ENCODE peak calls at places on chromosome 20, in four cellular contexts. One of them, this sample, is unnamed. For H3K9me3, the result is how much of the 10 kb centered on the place peaks cover.

GRCh38 chr20:5674176-5674660 is 76.0 kb upstream of the SHLD1 start:
- DNase-seq in fibroblast of lung: no peak
- DNase-seq in mammary epithelial cell: peak
- DNase-seq in PC-9: peak
- DNase-seq in this sample: peak

GRCh38 chr20:64038579-64039292 is 2.8 kb downstream of the C20orf204 start:
- DNase-seq in fibroblast of lung: peak
- DNase-seq in mammary epithelial cell: peak
- DNase-seq in PC-9: peak
- DNase-seq in this sample: no peak

GRCh38 chr20:48897298-48898044 is 24.0 kb upstream of the ARFGEF2 start:
- DNase-seq in fibroblast of lung: peak
- DNase-seq in mammary epithelial cell: peak
- DNase-seq in PC-9: peak
- DNase-seq in this sample: no peak

GRCh38 chr20:7195704-7196103 is 428.2 kb downstream of the BMP2 start:
- DNase-seq in fibroblast of lung: peak
- DNase-seq in mammary epithelial cell: peak
- DNase-seq in PC-9: no peak
- DNase-seq in this sample: no peak

GRCh38 chr20:35305682-35306556 is 13.7 kb upstream of the FAM83C start:
- DNase-seq in fibroblast of lung: peak
- DNase-seq in mammary epithelial cell: peak
- DNase-seq in PC-9: peak
- DNase-seq in this sample: peak

GRCh38 chr20:62832212-62832922 is 15.5 kb downstream of the COL9A3 start:
- DNase-seq in fibroblast of lung: no peak
- DNase-seq in mammary epithelial cell: no peak
- DNase-seq in PC-9: peak
- DNase-seq in this sample: no peak

GRCh38 chr20:62211769-62212288 is 8.2 kb downstream of the HRH3 start:
- DNase-seq in fibroblast of lung: no peak
- DNase-seq in mammary epithelial cell: no peak
- DNase-seq in PC-9: no peak
- DNase-seq in this sample: no peak

GRCh38 chr20:43751167-43752050 is 24.6 kb upstream of the GTSF1L start:
- DNase-seq in fibroblast of lung: peak
- DNase-seq in mammary epithelial cell: peak
- DNase-seq in PC-9: peak
- DNase-seq in this sample: no peak

GRCh38 chr20:46965124-46965455 is 70.4 kb downstream of the EYA2 start:
- DNase-seq in fibroblast of lung: no peak
- DNase-seq in mammary epithelial cell: no peak
- DNase-seq in PC-9: no peak
- DNase-seq in this sample: no peak

GRCh38 chr20:10565191-10565921 is 108.4 kb downstream of the JAG1 start:
- DNase-seq in fibroblast of lung: peak
- DNase-seq in mammary epithelial cell: peak
- DNase-seq in PC-9: no peak
- DNase-seq in this sample: peak

GRCh38 chr20:8454137-8454712 is 322.2 kb downstream of the PLCB1 start:
- DNase-seq in fibroblast of lung: peak
- DNase-seq in mammary epithelial cell: peak
- DNase-seq in PC-9: no peak
- DNase-seq in this sample: peak

GRCh38 chr20:37443596-37443995 is 77.5 kb upstream of the NNAT start:
- DNase-seq in fibroblast of lung: no peak
- DNase-seq in mammary epithelial cell: no peak
- DNase-seq in PC-9: no peak
- DNase-seq in this sample: no peak

GRCh38 chr20:63482021-63482587 is 9.6 kb upstream of the KCNQ2 start:
- DNase-seq in fibroblast of lung: no peak
- DNase-seq in mammary epithelial cell: no peak
- DNase-seq in PC-9: no peak
- DNase-seq in this sample: no peak

GRCh38 chr20:39136145-39136544 is 174.0 kb downstream of the DHX35 start:
- DNase-seq in fibroblast of lung: no peak
- DNase-seq in mammary epithelial cell: no peak
- DNase-seq in PC-9: no peak
- DNase-seq in this sample: no peak

GRCh38 chr20:44701116-44701865 is 13.9 kb upstream of the CCN5 start:
- DNase-seq in fibroblast of lung: peak
- DNase-seq in mammary epithelial cell: no peak
- DNase-seq in PC-9: no peak
- DNase-seq in this sample: peak

GRCh38 chr20:50874111-50874757 is 57.0 kb downstream of the ADNP start:
- DNase-seq in fibroblast of lung: no peak
- DNase-seq in mammary epithelial cell: no peak
- DNase-seq in PC-9: no peak
- DNase-seq in this sample: no peak

GRCh38 chr20:31517373-31517772 is 3.1 kb downstream of the HM13 start:
- DNase-seq in fibroblast of lung: peak
- DNase-seq in mammary epithelial cell: peak
- DNase-seq in PC-9: peak
- DNase-seq in this sample: peak

GRCh38 chr20:37007898-37008649 is 56.6 kb upstream of the SAMHD1 start:
- DNase-seq in fibroblast of lung: peak
- DNase-seq in mammary epithelial cell: peak
- DNase-seq in PC-9: no peak
- DNase-seq in this sample: peak

GRCh38 chr20:3846740-3847418 is at the start of gene MAVS:
- DNase-seq in fibroblast of lung: peak
- DNase-seq in mammary epithelial cell: peak
- DNase-seq in PC-9: peak
- DNase-seq in this sample: peak

GRCh38 chr20:9051508-9051907 is 17.4 kb upstream of the PLCB4 start:
- DNase-seq in fibroblast of lung: peak
- DNase-seq in mammary epithelial cell: peak
- DNase-seq in PC-9: peak
- DNase-seq in this sample: peak

GRCh38 chr20:2421247-2421646 is 40.5 kb downstream of the TGM6 start:
- DNase-seq in fibroblast of lung: peak
- DNase-seq in mammary epithelial cell: no peak
- DNase-seq in PC-9: no peak
- DNase-seq in this sample: no peak

GRCh38 chr20:51894619-51895018 is 92.3 kb upstream of the SALL4 start:
- DNase-seq in fibroblast of lung: no peak
- DNase-seq in mammary epithelial cell: no peak
- DNase-seq in PC-9: no peak
- DNase-seq in this sample: no peak

GRCh38 chr20:51305316-51306052 is 237.0 kb downstream of the NFATC2 start:
- DNase-seq in fibroblast of lung: no peak
- DNase-seq in mammary epithelial cell: no peak
- DNase-seq in PC-9: no peak
- DNase-seq in this sample: no peak

GRCh38 chr20:843908-844307 is 10.4 kb downstream of the FAM110A start:
- DNase-seq in fibroblast of lung: no peak
- DNase-seq in mammary epithelial cell: peak
- DNase-seq in PC-9: no peak
- DNase-seq in this sample: no peak

GRCh38 chr20:59015812-59016711 is 3.2 kb upstream of the TUBB1 start:
- DNase-seq in fibroblast of lung: no peak
- DNase-seq in mammary epithelial cell: no peak
- DNase-seq in PC-9: no peak
- DNase-seq in this sample: peak

GRCh38 chr20:62936996-62937352 is 973 bp upstream of the GID8 start:
- DNase-seq in fibroblast of lung: peak
- DNase-seq in mammary epithelial cell: peak
- DNase-seq in PC-9: peak
- DNase-seq in this sample: peak

GRCh38 chr20:52972965-52973819 is 1.0 kb downstream of the TSHZ2 start:
- DNase-seq in fibroblast of lung: no peak
- DNase-seq in mammary epithelial cell: peak
- DNase-seq in PC-9: no peak
- DNase-seq in this sample: no peak

GRCh38 chr20:5528719-5529256 is 212.0 kb upstream of the PROKR2 start:
- DNase-seq in fibroblast of lung: peak
- DNase-seq in mammary epithelial cell: peak
- DNase-seq in PC-9: peak
- DNase-seq in this sample: peak

GRCh38 chr20:45853484-45853883 is 3.7 kb downstream of the ACOT8 start:
- DNase-seq in fibroblast of lung: no peak
- DNase-seq in mammary epithelial cell: no peak
- DNase-seq in PC-9: no peak
- DNase-seq in this sample: no peak

GRCh38 chr20:17036546-17036945 is 190.3 kb upstream of the PCSK2 start:
- DNase-seq in fibroblast of lung: no peak
- DNase-seq in mammary epithelial cell: no peak
- DNase-seq in PC-9: no peak
- DNase-seq in this sample: no peak

GRCh38 chr20:57751411-57751810 is 41.6 kb upstream of the PMEPA1 start:
- DNase-seq in fibroblast of lung: no peak
- DNase-seq in mammary epithelial cell: no peak
- DNase-seq in PC-9: no peak
- DNase-seq in this sample: no peak

GRCh38 chr20:56223352-56223751 is 25.2 kb upstream of the MC3R start:
- DNase-seq in fibroblast of lung: no peak
- DNase-seq in mammary epithelial cell: peak
- DNase-seq in PC-9: no peak
- DNase-seq in this sample: no peak
- H3K9me3 ChIP-seq in fibroblast of lung: under half
- H3K9me3 ChIP-seq in mammary epithelial cell: under half
- H3K9me3 ChIP-seq in PC-9: under half
- H3K9me3 ChIP-seq in this sample: under half

GRCh38 chr20:18055261-18055660 is 2.5 kb downstream of the OVOL2 start:
- DNase-seq in fibroblast of lung: no peak
- DNase-seq in mammary epithelial cell: no peak
- DNase-seq in PC-9: no peak
- DNase-seq in this sample: no peak

GRCh38 chr20:18056174-18057105 is 1.3 kb downstream of the OVOL2 start:
- DNase-seq in fibroblast of lung: peak
- DNase-seq in mammary epithelial cell: peak
- DNase-seq in PC-9: no peak
- DNase-seq in this sample: no peak

GRCh38 chr20:18058661-18059467 is 1.1 kb upstream of the OVOL2 start:
- DNase-seq in fibroblast of lung: no peak
- DNase-seq in mammary epithelial cell: peak
- DNase-seq in PC-9: peak
- DNase-seq in this sample: no peak

GRCh38 chr20:18057994-18058349 is 256 bp upstream of the OVOL2 start:
- DNase-seq in fibroblast of lung: no peak
- DNase-seq in mammary epithelial cell: no peak
- DNase-seq in PC-9: no peak
- DNase-seq in this sample: no peak

DNA sequence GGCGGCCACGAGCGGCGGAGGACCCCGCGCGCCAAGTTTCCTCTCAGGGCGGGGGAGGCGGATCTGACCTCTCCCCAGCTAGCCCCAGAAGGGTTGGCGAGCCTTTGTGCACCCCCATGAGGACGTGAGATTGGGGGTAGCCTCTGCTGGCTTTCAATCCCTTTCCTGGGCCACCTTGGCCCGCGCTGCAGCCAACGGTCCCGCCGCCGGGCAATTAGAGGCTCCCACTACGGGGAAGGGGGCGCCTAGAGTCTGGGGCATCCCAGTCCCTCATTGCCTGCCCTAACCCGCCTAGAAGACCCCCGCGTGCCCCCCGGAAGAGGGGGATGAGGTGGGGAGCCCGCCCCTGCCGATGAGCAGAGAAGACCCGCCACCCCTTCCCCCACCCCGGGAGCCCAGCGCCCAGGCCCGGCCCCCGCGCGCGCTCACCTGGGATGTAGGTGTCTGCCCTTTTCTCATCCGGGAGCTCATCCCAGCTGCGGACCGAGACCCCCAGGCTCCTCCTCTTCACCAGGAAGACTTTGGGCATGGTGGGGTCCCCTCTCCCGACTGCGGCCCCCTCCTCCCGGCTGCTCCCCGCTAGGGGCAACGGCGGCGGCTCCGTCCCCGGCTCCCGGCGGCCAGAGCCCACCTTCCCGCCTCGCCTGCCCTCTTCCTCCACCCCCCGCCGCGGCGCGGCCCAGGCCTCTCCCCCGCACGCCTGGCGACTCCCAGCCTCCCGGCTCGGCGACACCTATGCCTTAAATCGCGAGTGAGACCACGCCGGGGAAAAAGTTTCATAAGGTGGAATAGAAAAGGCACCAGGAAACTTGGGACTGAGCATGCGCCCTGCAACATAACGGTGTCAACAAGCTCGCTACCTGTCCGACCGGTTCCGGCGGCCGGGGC is at the start of gene OVOL2:
- DNase-seq in fibroblast of lung: no peak
- DNase-seq in mammary epithelial cell: peak
- DNase-seq in PC-9: peak
- DNase-seq in this sample: no peak
- TF ChIP-seq EZH2 in fibroblast of lung: peak
- TF ChIP-seq EZH2 in mammary epithelial cell: no peak
- TF ChIP-seq EZH2 in PC-9: no peak
- TF ChIP-seq EZH2 in this sample: peak

GRCh38 chr20:22941550-22941949 is 93.6 kb upstream of the SSTR4 start:
- DNase-seq in fibroblast of lung: no peak
- DNase-seq in mammary epithelial cell: no peak
- DNase-seq in PC-9: no peak
- DNase-seq in this sample: no peak
- H3K9me3 ChIP-seq in fibroblast of lung: under half
- H3K9me3 ChIP-seq in mammary epithelial cell: under half
- H3K9me3 ChIP-seq in PC-9: under half
- H3K9me3 ChIP-seq in this sample: under half

GRCh38 chr20:32523613-32524218 is 61.4 kb downstream of the NOL4L start:
- DNase-seq in fibroblast of lung: no peak
- DNase-seq in mammary epithelial cell: no peak
- DNase-seq in PC-9: no peak
- DNase-seq in this sample: no peak
- TF ChIP-seq EZH2 in fibroblast of lung: no peak
- TF ChIP-seq EZH2 in mammary epithelial cell: no peak
- TF ChIP-seq EZH2 in PC-9: no peak
- TF ChIP-seq EZH2 in this sample: no peak